ENCODE peak calls at places on chromosomes 7 and 10, in eight cellular contexts. X is H4; G is skeletal muscle cell; T is effector CD8-positive, alpha-beta T cell; Z is spleen; I is 8988T; E is breast epithelium; V is activated CD8-positive, alpha-beta memory T cell treated with anti-CD3 and anti-CD28 coated beads, Interleukin-2, amount 50 U/mL, for 48 hours. W is an unnamed sample.

GRCh38 chr10:12337407-12337806 is 11.9 kb upstream of the CAMK1D start:
- DNase-seq in X (no peak), G (no peak), T (no peak), Z (no peak), I (no peak), E (no peak), V (no peak), W (no peak)

GRCh38 chr7:9709211-9709610 is 1264.5 kb upstream of the PHF14 start:
- DNase-seq in X (no peak), G (no peak), T (no peak), Z (no peak), I (no peak), E (no peak), V (no peak), W (no peak)

GRCh38 chr10:103254538-103255325 is 9.0 kb downstream of the RPEL1 start:
- DNase-seq in X (no peak), G (no peak), T (no peak), Z (no peak), I (no peak), E (no peak), V (no peak), W (no peak)

GRCh38 chr7:19060870-19061269 is 56.6 kb downstream of the TWIST1 start:
- DNase-seq in X (peak; percentile 83), G (peak; percentile 9), T (no peak), Z (no peak), I (no peak), E (no peak), V (no peak), W (no peak)

GRCh38 chr10:69139961-69140360 is 16.0 kb downstream of the VPS26A start:
- DNase-seq in X (no peak), G (no peak), T (no peak), Z (no peak), I (no peak), E (no peak), V (no peak), W (no peak)

GRCh38 chr10:132274581-132274980 is 33.2 kb downstream of the STK32C start:
- DNase-seq in X (no peak), G (no peak), T (no peak), Z (no peak), I (no peak), E (no peak), V (no peak), W (peak; percentile 66)

GRCh38 chr10:114719311-114719710 is 61.2 kb upstream of the ABLIM1 start:
- DNase-seq in X (no peak), G (no peak), T (no peak), Z (no peak), I (no peak), E (no peak), V (no peak), W (no peak)

GRCh38 chr10:5670662-5671375 is 4.4 kb upstream of the ASB13 start:
- DNase-seq in X (no peak), G (no peak), T (no peak), Z (no peak), I (no peak), E (no peak), V (no peak), W (no peak)

GRCh38 chr10:122141821-122142651 is 129.1 kb upstream of the BTBD16 start:
- DNase-seq in X (no peak), G (no peak), T (no peak), Z (peak; percentile 71), I (no peak), E (no peak), V (no peak), W (peak; percentile 57)

GRCh38 chr10:391304-391703 is 256.0 kb downstream of the ZMYND11 start:
- DNase-seq in X (no peak), G (no peak), T (no peak), Z (no peak), I (no peak), E (no peak), V (no peak), W (no peak)

GRCh38 chr10:75410135-75410787 is 8.7 kb upstream of the ZNF503 start:
- DNase-seq in X (no peak), G (no peak), T (no peak), Z (no peak), I (no peak), E (no peak), V (no peak), W (no peak)

GRCh38 chr10:308101-308500 is 172.8 kb downstream of the ZMYND11 start:
- DNase-seq in X (no peak), G (no peak), T (no peak), Z (peak; percentile 79), I (no peak), E (no peak), V (no peak), W (no peak)

GRCh38 chr7:135206887-135207738 is 4.2 kb downstream of the WDR91 start:
- DNase-seq in X (no peak), G (no peak), T (no peak), Z (no peak), I (no peak), E (no peak), V (no peak), W (peak; percentile 29)

GRCh38 chr10:63761243-63761642 is 240.0 kb downstream of the REEP3 start:
- DNase-seq in X (peak; percentile 14), G (no peak), T (no peak), Z (no peak), I (no peak), E (no peak), V (no peak), W (no peak)

GRCh38 chr10:126060232-126060935 is 164.0 kb downstream of the FANK1 start:
- DNase-seq in X (peak; percentile 65), G (peak; percentile 63), T (no peak), Z (no peak), I (peak; percentile 70), E (no peak), V (no peak), W (no peak)

GRCh38 chr7:73633844-73634243 is 9.5 kb upstream of the MLXIPL start:
- DNase-seq in X (no peak), G (no peak), T (no peak), Z (no peak), I (no peak), E (no peak), V (no peak), W (no peak)

GRCh38 chr10:96374639-96374984 is 15.8 kb upstream of the OPALIN start:
- DNase-seq in X (no peak), G (no peak), T (no peak), Z (no peak), I (no peak), E (no peak), V (no peak), W (no peak)

GRCh38 chr7:3974329-3974728 is 673.3 kb downstream of the SDK1 start:
- DNase-seq in X (no peak), G (no peak), T (no peak), Z (no peak), I (no peak), E (no peak), V (no peak), W (no peak)

GRCh38 chr10:27446091-27446918 is 57.8 kb upstream of the RAB18 start:
- DNase-seq in X (peak; percentile 20), G (peak; percentile 5), T (no peak), Z (no peak), I (peak; percentile 8), E (no peak), V (no peak), W (no peak)